ENCODE peak calls at places on chromosomes 16 and 17, in seven cellular contexts. One of them, this sample, is unnamed.

GRCh38 chr17:44558349-44559287 is 1.3 kb downstream of the FZD2 start:
- DNase-seq in activated T-cell treated with anti-CD3 and anti-CD28 coated beads for 1 hour: no peak
- DNase-seq in NCI-H748 treated with DMSO at 0.1 percent for 48 hours: no peak
- DNase-seq in transverse colon: no peak
- DNase-seq in hippocampal formation: no peak
- DNase-seq in RWPE1: no peak
- DNase-seq in stimulated activated CD8-positive, alpha-beta memory T cell treated with anti-CD3 and anti-CD28 coated beads, Interleukin-7, amount 100 ng/mL, for 48 hours: no peak
- DNase-seq in this sample: no peak

GRCh38 chr16:31331141-31331764 is 23.7 kb upstream of the ITGAX start:
- DNase-seq in NCI-H748 treated with DMSO at 0.1 percent for 48 hours: no peak
- DNase-seq in hippocampal formation: no peak
- DNase-seq in transverse colon: no peak
- DNase-seq in activated T-cell treated with anti-CD3 and anti-CD28 coated beads for 1 hour: no peak
- DNase-seq in RWPE1: no peak
- DNase-seq in stimulated activated CD8-positive, alpha-beta memory T cell treated with anti-CD3 and anti-CD28 coated beads, Interleukin-7, amount 100 ng/mL, for 48 hours: no peak
- DNase-seq in this sample: no peak

GRCh38 chr17:43645765-43646481 is 15.8 kb downstream of the MEOX1 start:
- DNase-seq in NCI-H748 treated with DMSO at 0.1 percent for 48 hours: no peak
- DNase-seq in RWPE1: peak
- DNase-seq in hippocampal formation: no peak
- DNase-seq in stimulated activated CD8-positive, alpha-beta memory T cell treated with anti-CD3 and anti-CD28 coated beads, Interleukin-7, amount 100 ng/mL, for 48 hours: no peak
- DNase-seq in transverse colon: peak
- DNase-seq in activated T-cell treated with anti-CD3 and anti-CD28 coated beads for 1 hour: peak
- DNase-seq in this sample: peak

GRCh38 chr16:19077879-19078278 is 10.5 kb downstream of the COQ7 start:
- DNase-seq in stimulated activated CD8-positive, alpha-beta memory T cell treated with anti-CD3 and anti-CD28 coated beads, Interleukin-7, amount 100 ng/mL, for 48 hours: no peak
- DNase-seq in transverse colon: no peak
- DNase-seq in RWPE1: no peak
- DNase-seq in activated T-cell treated with anti-CD3 and anti-CD28 coated beads for 1 hour: no peak
- DNase-seq in NCI-H748 treated with DMSO at 0.1 percent for 48 hours: no peak
- DNase-seq in hippocampal formation: no peak
- DNase-seq in this sample: no peak

GRCh38 chr16:2016407-2016922 is 3.1 kb upstream of the NPW start:
- DNase-seq in hippocampal formation: no peak
- DNase-seq in NCI-H748 treated with DMSO at 0.1 percent for 48 hours: no peak
- DNase-seq in transverse colon: no peak
- DNase-seq in stimulated activated CD8-positive, alpha-beta memory T cell treated with anti-CD3 and anti-CD28 coated beads, Interleukin-7, amount 100 ng/mL, for 48 hours: no peak
- DNase-seq in activated T-cell treated with anti-CD3 and anti-CD28 coated beads for 1 hour: no peak
- DNase-seq in RWPE1: no peak
- DNase-seq in this sample: no peak

GRCh38 chr16:5428932-5429331 is 331.3 kb upstream of the EEF2KMT start:
- DNase-seq in stimulated activated CD8-positive, alpha-beta memory T cell treated with anti-CD3 and anti-CD28 coated beads, Interleukin-7, amount 100 ng/mL, for 48 hours: no peak
- DNase-seq in NCI-H748 treated with DMSO at 0.1 percent for 48 hours: no peak
- DNase-seq in RWPE1: no peak
- DNase-seq in activated T-cell treated with anti-CD3 and anti-CD28 coated beads for 1 hour: no peak
- DNase-seq in transverse colon: peak
- DNase-seq in hippocampal formation: no peak
- DNase-seq in this sample: no peak

GRCh38 chr17:47982091-47982617 is 11.2 kb downstream of the CDK5RAP3 start:
- DNase-seq in NCI-H748 treated with DMSO at 0.1 percent for 48 hours: no peak
- DNase-seq in activated T-cell treated with anti-CD3 and anti-CD28 coated beads for 1 hour: no peak
- DNase-seq in hippocampal formation: no peak
- DNase-seq in stimulated activated CD8-positive, alpha-beta memory T cell treated with anti-CD3 and anti-CD28 coated beads, Interleukin-7, amount 100 ng/mL, for 48 hours: no peak
- DNase-seq in transverse colon: no peak
- DNase-seq in RWPE1: no peak
- DNase-seq in this sample: no peak

GRCh38 chr16:58393138-58393504 is 850 bp downstream of the GINS3 start:
- DNase-seq in transverse colon: no peak
- DNase-seq in activated T-cell treated with anti-CD3 and anti-CD28 coated beads for 1 hour: no peak
- DNase-seq in stimulated activated CD8-positive, alpha-beta memory T cell treated with anti-CD3 and anti-CD28 coated beads, Interleukin-7, amount 100 ng/mL, for 48 hours: no peak
- DNase-seq in NCI-H748 treated with DMSO at 0.1 percent for 48 hours: no peak
- DNase-seq in hippocampal formation: no peak
- DNase-seq in RWPE1: peak
- DNase-seq in this sample: no peak

GRCh38 chr17:17942846-17943245 is 29.4 kb downstream of the TOM1L2 start:
- DNase-seq in transverse colon: no peak
- DNase-seq in activated T-cell treated with anti-CD3 and anti-CD28 coated beads for 1 hour: no peak
- DNase-seq in RWPE1: peak
- DNase-seq in hippocampal formation: no peak
- DNase-seq in NCI-H748 treated with DMSO at 0.1 percent for 48 hours: no peak
- DNase-seq in stimulated activated CD8-positive, alpha-beta memory T cell treated with anti-CD3 and anti-CD28 coated beads, Interleukin-7, amount 100 ng/mL, for 48 hours: no peak
- DNase-seq in this sample: no peak

GRCh38 chr17:31400481-31400950 is 9.0 kb downstream of the RAB11FIP4 start:
- DNase-seq in stimulated activated CD8-positive, alpha-beta memory T cell treated with anti-CD3 and anti-CD28 coated beads, Interleukin-7, amount 100 ng/mL, for 48 hours: no peak
- DNase-seq in NCI-H748 treated with DMSO at 0.1 percent for 48 hours: no peak
- DNase-seq in RWPE1: no peak
- DNase-seq in hippocampal formation: no peak
- DNase-seq in activated T-cell treated with anti-CD3 and anti-CD28 coated beads for 1 hour: no peak
- DNase-seq in transverse colon: no peak
- DNase-seq in this sample: no peak

This sample was measured in breast epithelium.